ENCODE peak calls at places on chromosomes 2 and 18, in ten cellular contexts. V, W, Y, T, P, M, N, R, Q and G are unnamed samples.

GRCh38 chr2:113167115-113167932 is 6.4 kb upstream of the PSD4 start:
- DNase-seq in V (no peak), W (no peak), Y (no peak), T (no peak), P (peak; percentile 89), M (no peak), N (no peak), R (no peak), Q (peak; percentile 79), G (peak; percentile 82)

GRCh38 chr2:58299123-58299522 is 58.0 kb upstream of the FANCL start:
- DNase-seq in V (no peak), W (no peak), Y (no peak), T (no peak), P (no peak), M (no peak), N (no peak), R (no peak), Q (no peak), G (no peak)

GRCh38 chr2:16043627-16044026 is 103.3 kb downstream of the MYCN start:
- DNase-seq in V (no peak), W (no peak), Y (no peak), T (no peak), P (no peak), M (no peak), N (no peak), R (no peak), Q (no peak), G (no peak)

GRCh38 chr2:2563309-2563860 is 232.3 kb upstream of the MYT1L start:
- DNase-seq in V (no peak), W (no peak), Y (no peak), T (no peak), P (no peak), M (no peak), N (no peak), R (no peak), Q (no peak), G (no peak)

GRCh38 chr2:239824866-239825704 is 200.1 kb downstream of the NDUFA10 start:
- DNase-seq in V (peak; percentile 6), W (no peak), Y (no peak), T (peak; percentile 19), P (no peak), M (peak; percentile 7), N (no peak), R (peak; percentile 45), Q (peak; percentile 16), G (no peak)

GRCh38 chr2:160996584-160996983 is 163.6 kb upstream of the TANK start:
- DNase-seq in V (no peak), W (no peak), Y (no peak), T (no peak), P (no peak), M (no peak), N (no peak), R (no peak), Q (no peak), G (no peak)

GRCh38 chr2:28219134-28219533 is 173.5 kb upstream of the FOSL2 start:
- DNase-seq in V (no peak), W (no peak), Y (peak; percentile 43), T (no peak), P (no peak), M (no peak), N (no peak), R (no peak), Q (no peak), G (no peak)

GRCh38 chr2:73916666-73917065 is 10.0 kb upstream of the DGUOK start:
- DNase-seq in V (no peak), W (no peak), Y (no peak), T (no peak), P (no peak), M (no peak), N (no peak), R (peak; percentile 68), Q (no peak), G (no peak)

GRCh38 chr2:69305712-69306611 is 81.1 kb downstream of the GFPT1 start:
- DNase-seq in V (no peak), W (no peak), Y (no peak), T (no peak), P (no peak), M (peak; percentile 70), N (no peak), R (no peak), Q (no peak), G (no peak)

GRCh38 chr2:5367321-5367720 is 324.9 kb upstream of the SOX11 start:
- DNase-seq in V (no peak), W (no peak), Y (no peak), T (no peak), P (no peak), M (no peak), N (no peak), R (no peak), Q (no peak), G (no peak)

GRCh38 chr2:216777637-216778273 is 82.1 kb downstream of the TNP1 start:
- DNase-seq in V (no peak), W (peak; percentile 80), Y (peak; percentile 49), T (no peak), P (no peak), M (no peak), N (peak; percentile 84), R (no peak), Q (no peak), G (no peak)

GRCh38 chr2:162126145-162126926 is 25.7 kb downstream of the GCG start:
- DNase-seq in V (no peak), W (no peak), Y (peak; percentile 34), T (no peak), P (no peak), M (no peak), N (no peak), R (no peak), Q (no peak), G (no peak)

GRCh38 chr2:162123806-162124758 is 28.0 kb downstream of the GCG start:
- DNase-seq in V (no peak), W (peak; percentile 35), Y (peak; percentile 63), T (no peak), P (no peak), M (no peak), N (peak; percentile 61), R (no peak), Q (no peak), G (no peak)

GRCh38 chr2:162127422-162127821 is 24.6 kb downstream of the GCG start:
- DNase-seq in V (no peak), W (no peak), Y (no peak), T (no peak), P (no peak), M (no peak), N (no peak), R (no peak), Q (no peak), G (no peak)

GRCh38 chr2:162125138-162125537 is 26.9 kb downstream of the GCG start:
- DNase-seq in V (no peak), W (no peak), Y (peak; percentile 19), T (no peak), P (no peak), M (no peak), N (no peak), R (no peak), Q (no peak), G (no peak)
- H3K4me1 ChIP-seq in V (no peaks in the 10 kb centered on the region), W (no peaks in the 10 kb centered on the region), Y (peaks cover 5% of the 10 kb centered on the region), T (no peaks in the 10 kb centered on the region), P (no peaks in the 10 kb centered on the region), M (no peaks in the 10 kb centered on the region), N (no peaks in the 10 kb centered on the region), R (no peaks in the 10 kb centered on the region), Q (no peaks in the 10 kb centered on the region), G (no peaks in the 10 kb centered on the region)

DNA sequence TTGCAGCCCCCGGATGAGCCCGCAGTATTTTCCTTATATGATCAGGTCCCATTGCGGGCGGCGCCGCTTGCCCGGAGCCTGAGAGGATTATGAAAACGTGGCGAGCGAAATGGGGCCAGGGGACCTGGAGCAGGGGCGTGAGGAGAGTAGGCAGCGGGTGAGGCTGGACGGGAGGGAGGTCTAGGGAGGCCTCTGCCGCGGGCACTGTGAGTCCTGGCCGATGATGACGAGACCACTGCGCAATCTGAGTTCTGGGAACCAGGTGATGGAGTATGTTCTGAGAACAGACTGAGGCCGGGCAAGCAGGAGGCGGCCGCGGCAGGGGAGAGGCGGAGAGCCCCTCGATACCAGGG is 790 bp upstream of the ACAA2 start:
- DNase-seq in V (peak; percentile 80), W (peak; percentile 1), Y (peak; percentile 69), T (peak; percentile 53), P (peak; percentile 62), M (no peak), N (no peak), R (peak; percentile 88), Q (no peak), G (peak; percentile 63)
- TF ChIP-seq POLR2A in V (no peak), W (no peak), Y (no peak), T (peak; percentile 42), P (peak; percentile 58), M (no peak), N (no peak), R (peak; percentile 4), Q (no peak), G (no peak)

GRCh38 chr2:64859208-64860161 is 129.7 kb upstream of the SLC1A4 start:
- DNase-seq in V (peak; percentile 90), W (peak; percentile 93), Y (peak; percentile 87), T (peak; percentile 86), P (peak; percentile 89), M (peak; percentile 93), N (peak; percentile 63), R (peak; percentile 97), Q (peak; percentile 94), G (peak; percentile 94)

GRCh38 chr2:64860321-64860751 is 128.9 kb upstream of the SLC1A4 start:
- DNase-seq in V (no peak), W (no peak), Y (no peak), T (no peak), P (no peak), M (no peak), N (no peak), R (no peak), Q (peak; percentile 25), G (peak; percentile 27)

GRCh38 chr2:64857581-64858471 is 131.4 kb upstream of the SLC1A4 start:
- DNase-seq in V (peak; percentile 72), W (no peak), Y (peak; percentile 60), T (no peak), P (no peak), M (peak; percentile 80), N (no peak), R (peak; percentile 80), Q (no peak), G (no peak)

GRCh38 chr2:64860936-64861335 is 128.3 kb upstream of the SLC1A4 start:
- DNase-seq in V (no peak), W (no peak), Y (no peak), T (no peak), P (no peak), M (no peak), N (no peak), R (no peak), Q (peak; percentile 2), G (no peak)

DNA sequence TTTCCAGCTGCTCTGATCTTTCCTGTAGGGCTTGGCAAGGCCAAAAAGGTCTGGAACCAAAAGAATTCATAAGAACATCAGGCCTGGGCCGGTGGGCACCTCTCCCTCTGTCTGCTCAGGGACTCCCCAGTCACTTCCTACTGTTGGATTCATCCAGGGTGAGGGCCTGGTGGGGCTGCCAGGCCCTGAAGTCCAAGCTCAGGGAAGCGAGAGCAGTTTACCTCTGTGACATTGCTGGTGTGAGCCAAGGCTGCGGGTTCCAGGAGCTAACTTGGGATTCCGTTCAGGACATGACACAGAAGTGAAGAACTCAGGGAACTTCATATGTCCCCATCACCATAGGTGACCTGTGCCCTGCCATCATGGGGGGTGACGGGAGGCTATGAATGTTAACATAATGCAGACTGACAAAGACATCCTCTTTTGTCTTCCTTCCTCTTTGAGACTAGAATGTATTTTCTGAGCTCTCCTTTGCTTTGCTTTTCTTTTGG is 130.6 kb upstream of the SLC1A4 start:
- DNase-seq in V (no peak), W (no peak), Y (no peak), T (no peak), P (no peak), M (no peak), N (no peak), R (peak; percentile 70), Q (no peak), G (peak; percentile 24)
- H3K4me1 ChIP-seq in V (peaks cover 11% of the 10 kb centered on the region), W (peaks cover 22% of the 10 kb centered on the region), Y (peaks cover 25% of the 10 kb centered on the region), T (peaks cover 16% of the 10 kb centered on the region), P (peaks cover 5% of the 10 kb centered on the region), M (peaks cover 13% of the 10 kb centered on the region), N (peaks cover 83% of the 10 kb centered on the region), R (no peaks in the 10 kb centered on the region), Q (peaks cover 57% of the 10 kb centered on the region), G (peaks cover 41% of the 10 kb centered on the region)

GRCh38 chr18:36297419-36298112 is at the start of gene FHOD3:
- DNase-seq in V (peak; percentile 76), W (peak; percentile 27), Y (peak; percentile 49), T (no peak), P (peak; percentile 68), M (peak; percentile 88), N (no peak), R (peak; percentile 76), Q (peak; percentile 54), G (peak; percentile 48)
- TF ChIP-seq POLR2A in V (no peak), W (no peak), Y (no peak), T (no peak), P (no peak), M (no peak), N (no peak), R (no peak), Q (no peak), G (no peak)